ENCODE peak calls at places on chromosome 7, in five cellular contexts. X is NCI-H345, Y is small intestine, R is AML-193, Z is fibroblast of the aortic adventitia. A is an unnamed sample.

GRCh38 chr7:127383123-127383835 is 9.2 kb downstream of the ZNF800 start:
- DNase-seq in R (no peak), X (no peak), Z (peak), Y (peak), A (no peak)

GRCh38 chr7:16668049-16668858 is 22.3 kb downstream of the BZW2 start:
- DNase-seq in X (no peak), Z (peak), R (peak), Y (no peak), A (no peak)

GRCh38 chr7:87948371-87948770 is 14.3 kb downstream of the ADAM22 start:
- DNase-seq in Y (no peak), X (no peak), R (no peak), Z (no peak), A (no peak)

GRCh38 chr7:156941393-156942182 is 7.9 kb upstream of the NOM1 start:
- DNase-seq in Y (no peak), Z (no peak), R (no peak), X (no peak), A (no peak)

GRCh38 chr7:136566491-136566890 is 302.0 kb upstream of the CHRM2 start:
- DNase-seq in R (no peak), Z (no peak), X (no peak), Y (no peak), A (no peak)

GRCh38 chr7:157521061-157521731 is 184.4 kb downstream of the DNAJB6 start:
- DNase-seq in X (no peak), R (no peak), Y (no peak), Z (no peak), A (no peak)

GRCh38 chr7:966291-967069 is 8.9 kb downstream of the COX19 start:
- DNase-seq in Y (no peak), X (no peak), R (no peak), Z (no peak), A (no peak)

GRCh38 chr7:1243964-1244416 is 11.3 kb downstream of the UNCX start:
- DNase-seq in Y (no peak), R (no peak), Z (no peak), X (no peak), A (no peak)

GRCh38 chr7:29921404-29922010 is 68.1 kb downstream of the SCRN1 start:
- DNase-seq in X (peak), R (peak), Y (peak), Z (peak), A (peak)

GRCh38 chr7:151495360-151495759 is 24.3 kb downstream of the RHEB start:
- DNase-seq in Y (no peak), X (no peak), R (no peak), Z (no peak), A (no peak)

GRCh38 chr7:128374041-128374440 is 12.6 kb upstream of the PRRT4 start:
- DNase-seq in R (no peak), X (no peak), Z (no peak), Y (no peak), A (no peak)

GRCh38 chr7:133330085-133330484 is 77.2 kb downstream of the EXOC4 start:
- DNase-seq in Y (no peak), Z (no peak), R (no peak), X (no peak), A (no peak)

A was measured in T-helper 17 cell.